ENCODE peak calls at places on chromosomes 4 and X, in ten cellular contexts. Q, N, B, E, O, K, S, A, U and L are unnamed samples.

GRCh38 chr4:41750624-41751324 is 2.2 kb upstream of the PHOX2B start:
- DNase-seq in Q (no peak), A (no peak), B (no peak), K (no peak), S (no peak), N (no peak), E (no peak), U (no peak), O (no peak), L (peak; percentile 45)

GRCh38 chr4:3523146-3523627 is 9.0 kb downstream of the LRPAP1 start:
- DNase-seq in B (no peak), O (no peak), U (no peak), S (no peak), A (no peak), Q (no peak), K (no peak), N (no peak), E (no peak), L (no peak)

GRCh38 chr4:17762705-17763104 is 18.7 kb downstream of the FAM184B start:
- DNase-seq in N (peak; percentile 43), Q (no peak), K (no peak), U (peak; percentile 34), A (peak; percentile 34), S (peak; percentile 21), E (no peak), O (no peak), B (no peak), L (no peak)

GRCh38 chr4:142091085-142091513 is 454.7 kb downstream of the IL15 start:
- DNase-seq in U (peak; percentile 90), S (no peak), O (no peak), B (no peak), Q (no peak), A (no peak), N (no peak), E (no peak), K (no peak), L (no peak)

GRCh38 chrX:110866421-110866820 is 70.8 kb upstream of the CHRDL1 start:
- DNase-seq in B (no peak), K (no peak), E (no peak), A (no peak), O (no peak), U (no peak), Q (no peak), N (no peak), S (no peak), L (no peak)

GRCh38 chr4:54959656-54960055 is 165.7 kb downstream of the KDR start:
- DNase-seq in S (no peak), O (no peak), B (no peak), A (no peak), Q (no peak), E (no peak), N (no peak), K (no peak), U (peak; percentile 56), L (no peak)

GRCh38 chrX:9897761-9898161 is 69.4 kb upstream of the CLDN34 start:
- DNase-seq in E (no peak), U (peak; percentile 89), K (no peak), B (no peak), N (no peak), S (no peak), Q (no peak), A (no peak), O (no peak), L (no peak)

GRCh38 chr4:24003476-24003875 is 113.6 kb upstream of the PPARGC1A start:
- DNase-seq in O (no peak), B (no peak), K (no peak), S (no peak), Q (no peak), N (no peak), A (no peak), E (no peak), U (no peak), L (no peak)

GRCh38 chr4:25377572-25377882 is 464 bp downstream of the ANAPC4 start:
- DNase-seq in Q (no peak), U (no peak), N (peak; percentile 16), K (no peak), O (no peak), B (peak; percentile 31), S (no peak), A (no peak), E (no peak), L (no peak)

GRCh38 chr4:98939892-98940298 is 11.0 kb upstream of the EIF4E start:
- DNase-seq in N (peak; percentile 31), B (no peak), S (peak; percentile 69), E (no peak), Q (no peak), A (peak; percentile 54), U (peak; percentile 48), O (peak; percentile 61), K (no peak), L (peak; percentile 10)

GRCh38 chrX:120486786-120487185 is 17.7 kb upstream of the LAMP2 start:
- DNase-seq in N (no peak), O (no peak), E (no peak), Q (no peak), K (no peak), U (no peak), S (no peak), B (no peak), A (no peak), L (no peak)

GRCh38 chr4:108762559-108763225 is at the start of gene ETNPPL:
- DNase-seq in U (no peak), E (peak; percentile 11), B (peak; percentile 49), Q (no peak), S (no peak), N (no peak), O (no peak), K (no peak), A (peak; percentile 66), L (peak; percentile 77)

GRCh38 chr4:110211007-110211769 is 12.8 kb upstream of the ELOVL6 start:
- DNase-seq in K (no peak), A (peak; percentile 49), N (peak; percentile 64), U (peak; percentile 39), E (no peak), Q (no peak), S (peak; percentile 75), B (no peak), O (no peak), L (no peak)

GRCh38 chr4:132333723-132334045 is 815.4 kb upstream of the PCDH10 start:
- DNase-seq in U (peak; percentile 65), B (no peak), Q (no peak), O (no peak), K (no peak), E (no peak), A (no peak), N (no peak), S (no peak), L (no peak)

GRCh38 chrX:43618376-43619205 is 37.5 kb upstream of the MAOA start:
- DNase-seq in E (no peak), N (no peak), B (no peak), Q (no peak), K (no peak), O (no peak), U (no peak), S (no peak), A (no peak), L (no peak)

GRCh38 chr4:15677507-15677988 is 4.1 kb upstream of the FAM200B start:
- DNase-seq in A (no peak), N (no peak), U (peak; percentile 39), K (no peak), B (no peak), Q (no peak), E (no peak), S (no peak), O (peak; percentile 90), L (no peak)

GRCh38 chrX:71366674-71367256 is 608 bp downstream of the TAF1 start:
- DNase-seq in B (peak; percentile 38), S (peak; percentile 24), O (no peak), N (peak; percentile 32), E (peak; percentile 15), K (no peak), Q (no peak), U (peak; percentile 6), A (peak; percentile 25), L (peak; percentile 27)

GRCh38 chr4:83851261-83852084 is 315.6 kb downstream of the GPAT3 start:
- DNase-seq in O (peak; percentile 55), S (no peak), N (no peak), E (no peak), A (no peak), Q (no peak), U (peak; percentile 24), B (no peak), K (no peak), L (no peak)

GRCh38 chr4:107988763-107989035 is 990 bp upstream of the HADH start:
- DNase-seq in Q (peak; percentile 1), O (no peak), K (no peak), B (no peak), N (no peak), U (no peak), E (no peak), S (no peak), A (peak; percentile 42), L (no peak)

GRCh38 chrX:1137531-1137930 is 74.9 kb downstream of the CRLF2 start:
- DNase-seq in O (no peak), U (no peak), Q (no peak), A (no peak), S (no peak), E (no peak), B (no peak), K (no peak), N (no peak), L (no peak)

GRCh38 chr4:60617731-60618130 is 582.4 kb upstream of the ADGRL3 start:
- DNase-seq in K (no peak), E (no peak), O (no peak), Q (no peak), S (no peak), U (no peak), A (no peak), B (no peak), N (no peak), L (no peak)

GRCh38 chr4:131061734-131062133 is 1965.8 kb downstream of the C4orf33 start:
- DNase-seq in B (no peak), Q (no peak), O (no peak), A (no peak), K (no peak), U (no peak), N (no peak), E (no peak), S (no peak), L (no peak)

GRCh38 chrX:52353838-52354237 is 15.0 kb upstream of the XAGE2 start:
- DNase-seq in E (no peak), Q (no peak), K (no peak), S (no peak), N (no peak), O (no peak), B (no peak), A (no peak), U (no peak), L (no peak)

GRCh38 chr4:178293601-178294000 is 851.4 kb upstream of the AGA start:
- DNase-seq in O (no peak), S (no peak), U (no peak), Q (peak; percentile 40), B (no peak), E (no peak), N (no peak), K (no peak), A (no peak), L (no peak)

GRCh38 chrX:129233791-129234190 is 289.5 kb downstream of the SMARCA1 start:
- DNase-seq in U (no peak), E (no peak), N (no peak), O (no peak), A (no peak), B (no peak), K (no peak), Q (no peak), S (no peak), L (no peak)

GRCh38 chr4:8796096-8796495 is 75.5 kb downstream of the HMX1 start:
- DNase-seq in S (no peak), A (no peak), E (no peak), U (no peak), K (no peak), N (no peak), O (no peak), B (no peak), Q (no peak), L (no peak)

GRCh38 chr4:140743194-140743931 is 12.8 kb downstream of the TBC1D9 start:
- DNase-seq in E (no peak), N (peak; percentile 68), S (peak; percentile 83), A (no peak), Q (no peak), B (no peak), K (no peak), U (no peak), O (no peak), L (no peak)